ENCODE peak calls at places on chromosomes 6 and 20, in ten cellular contexts. G is GM12878, O is left ventricle myocardium inferior, T is GM23338, M is testis, N is HCT116, F is neural progenitor cell, I is fibroblast of lung, H is cardiac muscle cell, E is kidney. Z is an unnamed sample.

GRCh38 chr6:159038914-159039884 is 5.6 kb downstream of the TAGAP start:
- DNase-seq in G (peak; percentile 86), O (no peak), T (no peak), M (no peak), N (no peak), F (no peak), I (peak; percentile 46), H (no peak), E (no peak), Z (peak; percentile 32)

GRCh38 chr6:108406943-108407342 is 112.1 kb downstream of the AFG1L start:
- DNase-seq in G (no peak), O (no peak), T (no peak), M (no peak), N (no peak), F (no peak), I (no peak), H (no peak), E (no peak), Z (no peak)

GRCh38 chr6:12608016-12608860 is 108.3 kb upstream of the PHACTR1 start:
- DNase-seq in G (peak; percentile 90), O (no peak), T (no peak), M (no peak), N (no peak), F (no peak), I (peak; percentile 67), H (no peak), E (no peak), Z (no peak)

GRCh38 chr6:36730424-36731380 is 33.1 kb downstream of the RAB44 start:
- DNase-seq in G (no peak), O (no peak), T (peak; percentile 40), M (no peak), N (no peak), F (no peak), I (no peak), H (no peak), E (peak; percentile 29), Z (no peak)

GRCh38 chr6:31399589-31400466 is 3.6 kb upstream of the MICA start:
- DNase-seq in G (no peak), O (peak; percentile 95), T (peak; percentile 86), M (peak; percentile 94), N (peak; percentile 80), F (peak; percentile 78), I (peak; percentile 92), H (peak; percentile 91), E (peak; percentile 97), Z (peak; percentile 94)

GRCh38 chr20:25191051-25191450 is 4.5 kb upstream of the ENTPD6 start:
- DNase-seq in G (no peak), O (peak; percentile 66), T (no peak), M (peak; percentile 85), N (no peak), F (no peak), I (no peak), H (no peak), E (no peak), Z (no peak)

GRCh38 chr20:36575066-36575743 is 1.8 kb downstream of the TGIF2 start:
- DNase-seq in G (no peak), O (peak; percentile 45), T (peak; percentile 60), M (peak; percentile 76), N (no peak), F (peak; percentile 36), I (peak; percentile 60), H (peak; percentile 86), E (peak; percentile 78), Z (peak; percentile 52)

GRCh38 chr6:158993639-158994038 is 6.4 kb downstream of the RSPH3 start:
- DNase-seq in G (no peak), O (no peak), T (no peak), M (no peak), N (no peak), F (no peak), I (no peak), H (no peak), E (no peak), Z (no peak)

GRCh38 chr6:399785-400517 is 8.4 kb downstream of the IRF4 start:
- DNase-seq in G (no peak), O (no peak), T (no peak), M (no peak), N (no peak), F (no peak), I (no peak), H (no peak), E (no peak), Z (no peak)

GRCh38 chr6:401994-402640 is 10.6 kb downstream of the IRF4 start:
- DNase-seq in G (no peak), O (no peak), T (no peak), M (no peak), N (no peak), F (no peak), I (no peak), H (no peak), E (peak; percentile 52), Z (no peak)

GRCh38 chr6:398558-399078 is 7.1 kb downstream of the IRF4 start:
- DNase-seq in G (no peak), O (no peak), T (no peak), M (no peak), N (no peak), F (no peak), I (no peak), H (no peak), E (peak; percentile 37), Z (no peak)

GRCh38 chr6:401239-401993 is 9.9 kb downstream of the IRF4 start:
- DNase-seq in G (no peak), O (no peak), T (no peak), M (no peak), N (no peak), F (no peak), I (no peak), H (no peak), E (peak; percentile 60), Z (no peak)

DNA sequence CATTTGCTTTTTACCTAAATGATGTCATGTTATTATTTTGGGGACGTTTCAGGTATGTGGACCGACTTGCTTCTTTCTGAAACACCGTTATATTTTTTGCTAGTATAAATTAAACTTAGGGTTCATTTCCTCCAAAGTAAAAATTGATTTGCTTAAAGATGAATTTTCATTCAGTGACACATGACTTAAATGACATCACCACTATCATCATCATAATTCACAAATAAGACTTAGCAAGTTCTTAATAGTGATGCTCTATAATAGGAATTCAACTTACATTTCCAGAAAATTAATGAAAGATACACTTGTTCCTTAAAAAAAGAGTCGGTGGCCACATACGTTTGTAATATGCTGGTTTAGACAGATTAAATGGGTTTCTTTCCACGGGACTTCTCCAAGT is 9.3 kb downstream of the IRF4 start:
- DNase-seq in G (no peak), O (no peak), T (no peak), M (no peak), N (no peak), F (no peak), I (no peak), H (no peak), E (no peak), Z (no peak)
- H3K4me1 ChIP-seq in G (peaks cover 28% of the 10 kb centered on the region), O (peaks cover 4% of the 10 kb centered on the region), T (no peaks in the 10 kb centered on the region), M (peaks cover 3% of the 10 kb centered on the region), N (no peaks in the 10 kb centered on the region), F (no peaks in the 10 kb centered on the region), I (no peaks in the 10 kb centered on the region), H (no peaks in the 10 kb centered on the region), E (no peaks in the 10 kb centered on the region), Z (peaks cover 2% of the 10 kb centered on the region)

GRCh38 chr20:10673176-10673830 is 496 bp downstream of the JAG1 start:
- DNase-seq in G (no peak), O (no peak), T (peak; percentile 83), M (peak; percentile 40), N (no peak), F (peak; percentile 87), I (peak; percentile 55), H (peak; percentile 66), E (peak; percentile 81), Z (peak; percentile 61)
- TF ChIP-seq CTCF in G (no peak), O (no peak), T (no peak), M (no peak), N (no peak), F (no peak), I (no peak), H (no peak), E (no peak), Z (no peak)

GRCh38 chr6:96013531-96013930 is 2.2 kb upstream of the FUT9 start:
- DNase-seq in G (no peak), O (no peak), T (peak; percentile 75), M (no peak), N (no peak), F (no peak), I (no peak), H (no peak), E (no peak), Z (no peak)

GRCh38 chr6:96016781-96017180 is 1.0 kb downstream of the FUT9 start:
- DNase-seq in G (no peak), O (no peak), T (peak; percentile 5), M (no peak), N (no peak), F (no peak), I (no peak), H (no peak), E (no peak), Z (no peak)

GRCh38 chr6:96015791-96016776 is at the start of gene FUT9:
- DNase-seq in G (no peak), O (no peak), T (peak; percentile 85), M (peak; percentile 19), N (no peak), F (peak; percentile 94), I (peak; percentile 9), H (peak; percentile 48), E (peak; percentile 65), Z (no peak)

GRCh38 chr6:96014846-96015245 is 928 bp upstream of the FUT9 start:
- DNase-seq in G (no peak), O (no peak), T (peak; percentile 7), M (no peak), N (no peak), F (no peak), I (no peak), H (no peak), E (no peak), Z (no peak)

DNA sequence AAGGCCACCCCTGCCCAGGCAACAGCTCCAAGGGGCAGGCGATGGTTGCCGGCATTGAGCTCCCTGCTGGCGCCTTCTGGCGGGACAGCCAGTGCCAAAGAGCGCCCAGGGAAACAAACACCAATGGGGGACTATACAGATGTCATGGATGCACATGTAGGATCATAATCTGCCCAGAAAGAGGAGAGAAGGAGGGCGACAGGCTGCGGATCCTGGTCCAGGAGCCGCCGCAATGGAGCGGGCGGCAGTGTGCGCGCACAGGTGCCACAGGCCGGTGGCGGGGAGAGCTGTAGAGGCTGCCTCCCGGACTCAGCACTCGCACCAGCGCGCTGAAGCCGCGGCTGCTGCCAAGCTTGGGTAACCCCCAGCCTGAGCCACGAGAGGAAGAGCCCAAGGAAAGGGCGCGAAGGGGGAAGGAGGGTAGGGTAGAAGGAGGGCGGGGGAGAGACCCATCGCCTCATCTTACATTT is 418 bp upstream of the FUT9 start:
- DNase-seq in G (no peak), O (no peak), T (peak; percentile 83), M (no peak), N (no peak), F (peak; percentile 92), I (peak; percentile 5), H (peak; percentile 46), E (peak; percentile 54), Z (no peak)
- H3K4me3 ChIP-seq in G (no peak overlapping the region), O (no peak overlapping the region), T (peak overlapping the region; percentile 73), M (peak overlapping the region; percentile 50), N (no peak overlapping the region), F (peak overlapping the region; percentile 59), I (no peak overlapping the region), H (peak overlapping the region; percentile 39), E (no peak overlapping the region), Z (no peak overlapping the region)

DNA sequence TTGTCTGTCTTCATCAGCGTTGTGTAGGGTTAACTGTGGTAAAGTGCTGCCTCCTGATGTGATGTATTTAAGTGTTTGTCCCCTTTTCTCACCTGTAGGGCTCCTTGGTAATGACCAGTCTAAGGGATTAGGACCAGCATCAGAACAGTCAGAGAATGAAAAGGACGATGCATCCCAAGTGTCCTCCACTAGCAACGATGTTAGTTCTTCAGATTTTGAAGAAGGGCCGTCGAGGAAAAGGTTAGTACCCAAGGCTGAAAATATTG is 164.2 kb downstream of the JARID2 start:
- DNase-seq in G (no peak), O (no peak), T (no peak), M (no peak), N (no peak), F (no peak), I (no peak), H (no peak), E (no peak), Z (no peak)
- H3K4me1 ChIP-seq in G (peaks cover 29% of the 10 kb centered on the region), O (peaks cover 71% of the 10 kb centered on the region), T (peaks cover 92% of the 10 kb centered on the region), M (peaks cover 9% of the 10 kb centered on the region), N (no peaks in the 10 kb centered on the region), F (peaks cover 64% of the 10 kb centered on the region), I (no peaks in the 10 kb centered on the region), H (peaks cover 31% of the 10 kb centered on the region), E (no peaks in the 10 kb centered on the region), Z (no peaks in the 10 kb centered on the region)

Z was measured in mucosa of descending colon.